ENCODE peak calls at places on chromosomes 6 and 20, in six cellular contexts. Q is EH, R is foreskin fibroblast, E is AG09309, C is heart right ventricle, M is renal cortical epithelial cell. O is an unnamed sample.

GRCh38 chr6:127366281-127367022 is 23.0 kb upstream of the ECHDC1 start:
- DNase-seq in Q (peak), R (peak), E (peak), C (no peak), M (peak), O (no peak)

GRCh38 chr6:33201147-33201545 is 479 bp downstream of the SLC39A7 start:
- DNase-seq in Q (no peak), R (no peak), E (no peak), C (no peak), M (no peak), O (no peak)

GRCh38 chr20:53763707-53764415 is 170.2 kb upstream of the ZNF217 start:
- DNase-seq in Q (peak), R (no peak), E (no peak), C (no peak), M (peak), O (no peak)

GRCh38 chr20:35978041-35978513 is 9.7 kb downstream of the CNBD2 start:
- DNase-seq in Q (peak), R (no peak), E (peak), C (no peak), M (no peak), O (peak)

GRCh38 chr20:7859371-7859802 is 80.9 kb downstream of the HAO1 start:
- DNase-seq in Q (peak), R (peak), E (peak), C (no peak), M (peak), O (no peak)

GRCh38 chr6:41228616-41229015 is 467 bp downstream of the TREML4 start:
- DNase-seq in Q (peak), R (no peak), E (no peak), C (no peak), M (no peak), O (no peak)

GRCh38 chr20:25023316-25023715 is 30.8 kb upstream of the APMAP start:
- DNase-seq in Q (no peak), R (no peak), E (no peak), C (no peak), M (no peak), O (no peak)

GRCh38 chr6:77172578-77172977 is 290.7 kb downstream of the HTR1B start:
- DNase-seq in Q (no peak), R (no peak), E (no peak), C (no peak), M (no peak), O (no peak)

GRCh38 chr6:145275019-145275418 is 460.3 kb downstream of the EPM2A start:
- DNase-seq in Q (no peak), R (no peak), E (no peak), C (no peak), M (no peak), O (no peak)

GRCh38 chr6:150689900-150690590 is 90.4 kb downstream of the PLEKHG1 start:
- DNase-seq in Q (no peak), R (no peak), E (no peak), C (no peak), M (no peak), O (no peak)

GRCh38 chr20:57137676-57138075 is 128.8 kb downstream of the BMP7 start:
- DNase-seq in Q (no peak), R (no peak), E (no peak), C (no peak), M (no peak), O (no peak)